ENCODE peak calls at places on chromosomes 7 and 10, in six cellular contexts. One of them, this sample, is unnamed.

GRCh38 chr10:126130291-126130710 is 233.9 kb downstream of the FANK1 start:
- DNase-seq in PC-3: no peak
- DNase-seq in ovary: peak; percentile 60
- DNase-seq in right atrium auricular region: peak; percentile 75
- DNase-seq in kidney: peak; percentile 79
- DNase-seq in AG10803: peak; percentile 85
- DNase-seq in this sample: no peak

GRCh38 chr7:8176370-8177081 is 85.4 kb downstream of the ICA1 start:
- DNase-seq in PC-3: no peak
- DNase-seq in kidney: no peak
- DNase-seq in ovary: no peak
- DNase-seq in right atrium auricular region: no peak
- DNase-seq in AG10803: no peak
- DNase-seq in this sample: no peak

GRCh38 chr10:78188459-78188858 is 154.8 kb downstream of the RPS24 start:
- DNase-seq in PC-3: no peak
- DNase-seq in right atrium auricular region: no peak
- DNase-seq in ovary: no peak
- DNase-seq in kidney: no peak
- DNase-seq in AG10803: no peak
- DNase-seq in this sample: no peak

GRCh38 chr7:34430456-34430855 is 227.6 kb upstream of the NPSR1 start:
- DNase-seq in right atrium auricular region: no peak
- DNase-seq in ovary: no peak
- DNase-seq in kidney: no peak
- DNase-seq in PC-3: peak; percentile 45
- DNase-seq in AG10803: peak; percentile 84
- DNase-seq in this sample: no peak

GRCh38 chr10:7410306-7410799 is 481 bp downstream of the SFMBT2 start:
- DNase-seq in ovary: peak; percentile 21
- DNase-seq in PC-3: no peak
- DNase-seq in right atrium auricular region: no peak
- DNase-seq in kidney: peak; percentile 76
- DNase-seq in AG10803: no peak
- DNase-seq in this sample: no peak

GRCh38 chr10:126315471-126316177 is 72.7 kb downstream of the ADAM12 start:
- DNase-seq in PC-3: peak; percentile 25
- DNase-seq in kidney: no peak
- DNase-seq in right atrium auricular region: no peak
- DNase-seq in AG10803: peak; percentile 85
- DNase-seq in ovary: no peak
- DNase-seq in this sample: no peak

GRCh38 chr7:17304926-17305325 is 6.5 kb downstream of the AHR start:
- DNase-seq in AG10803: peak; percentile 84
- DNase-seq in kidney: no peak
- DNase-seq in PC-3: peak; percentile 97
- DNase-seq in right atrium auricular region: no peak
- DNase-seq in ovary: no peak
- DNase-seq in this sample: no peak

GRCh38 chr10:123993534-123994416 is 99.6 kb downstream of the CHST15 start:
- DNase-seq in kidney: no peak
- DNase-seq in PC-3: no peak
- DNase-seq in right atrium auricular region: no peak
- DNase-seq in ovary: no peak
- DNase-seq in AG10803: no peak
- DNase-seq in this sample: no peak

GRCh38 chr10:98131615-98132014 is 2.8 kb upstream of the R3HCC1L start:
- DNase-seq in ovary: no peak
- DNase-seq in right atrium auricular region: no peak
- DNase-seq in AG10803: no peak
- DNase-seq in PC-3: no peak
- DNase-seq in kidney: no peak
- DNase-seq in this sample: no peak

GRCh38 chr10:22599048-22599561 is 115.3 kb downstream of the PIP4K2A start:
- DNase-seq in right atrium auricular region: no peak
- DNase-seq in ovary: no peak
- DNase-seq in AG10803: peak; percentile 69
- DNase-seq in kidney: no peak
- DNase-seq in PC-3: peak; percentile 78
- DNase-seq in this sample: no peak

GRCh38 chr10:75497997-75498797 is 66.8 kb downstream of the LRMDA start:
- DNase-seq in kidney: peak; percentile 72
- DNase-seq in AG10803: peak; percentile 86
- DNase-seq in ovary: peak; percentile 82
- DNase-seq in right atrium auricular region: no peak
- DNase-seq in PC-3: peak; percentile 49
- DNase-seq in this sample: no peak

GRCh38 chr7:97064972-97065587 is 40.4 kb upstream of the DLX5 start:
- DNase-seq in AG10803: peak; percentile 56
- DNase-seq in PC-3: peak; percentile 72
- DNase-seq in ovary: no peak
- DNase-seq in right atrium auricular region: no peak
- DNase-seq in kidney: no peak
- DNase-seq in this sample: peak; percentile 54

GRCh38 chr10:110010076-110011069 is 2.6 kb downstream of the ADD3 start:
- DNase-seq in right atrium auricular region: no peak
- DNase-seq in AG10803: no peak
- DNase-seq in ovary: no peak
- DNase-seq in PC-3: no peak
- DNase-seq in kidney: no peak
- DNase-seq in this sample: no peak

GRCh38 chr7:69837387-69838068 is 239.3 kb downstream of the AUTS2 start:
- DNase-seq in kidney: no peak
- DNase-seq in AG10803: peak; percentile 44
- DNase-seq in ovary: no peak
- DNase-seq in right atrium auricular region: no peak
- DNase-seq in PC-3: no peak
- DNase-seq in this sample: peak; percentile 42

GRCh38 chr10:21746118-21746517 is 212.1 kb downstream of the MLLT10 start:
- DNase-seq in right atrium auricular region: no peak
- DNase-seq in kidney: no peak
- DNase-seq in PC-3: no peak
- DNase-seq in AG10803: no peak
- DNase-seq in ovary: no peak
- DNase-seq in this sample: no peak

GRCh38 chr10:61503051-61503450 is 49.9 kb upstream of the TMEM26 start:
- DNase-seq in AG10803: peak; percentile 65
- DNase-seq in PC-3: peak; percentile 55
- DNase-seq in right atrium auricular region: no peak
- DNase-seq in kidney: no peak
- DNase-seq in ovary: no peak
- DNase-seq in this sample: no peak

GRCh38 chr10:44513592-44513991 is 128.7 kb upstream of the CXCL12 start:
- DNase-seq in PC-3: no peak
- DNase-seq in right atrium auricular region: no peak
- DNase-seq in kidney: no peak
- DNase-seq in ovary: no peak
- DNase-seq in AG10803: peak; percentile 81
- DNase-seq in this sample: no peak

GRCh38 chr7:92754756-92755581 is 81.4 kb downstream of the CDK6 start:
- DNase-seq in PC-3: no peak
- DNase-seq in kidney: no peak
- DNase-seq in right atrium auricular region: no peak
- DNase-seq in ovary: no peak
- DNase-seq in AG10803: peak; percentile 75
- DNase-seq in this sample: no peak

GRCh38 chr7:143494622-143495021 is 16.9 kb downstream of the TAS2R41 start:
- DNase-seq in kidney: no peak
- DNase-seq in AG10803: no peak
- DNase-seq in ovary: no peak
- DNase-seq in PC-3: peak; percentile 15
- DNase-seq in right atrium auricular region: no peak
- DNase-seq in this sample: no peak

GRCh38 chr10:845526-845925 is 86.0 kb downstream of the LARP4B start:
- DNase-seq in kidney: no peak
- DNase-seq in ovary: no peak
- DNase-seq in right atrium auricular region: no peak
- DNase-seq in AG10803: no peak
- DNase-seq in PC-3: no peak
- DNase-seq in this sample: no peak

GRCh38 chr7:128160296-128160695 is 80.8 kb upstream of the LEP start:
- DNase-seq in ovary: no peak
- DNase-seq in right atrium auricular region: no peak
- DNase-seq in AG10803: no peak
- DNase-seq in kidney: no peak
- DNase-seq in PC-3: no peak
- DNase-seq in this sample: no peak

GRCh38 chr7:151626422-151627115 is 106.9 kb upstream of the RHEB start:
- DNase-seq in kidney: no peak
- DNase-seq in ovary: no peak
- DNase-seq in AG10803: no peak
- DNase-seq in PC-3: peak; percentile 66
- DNase-seq in right atrium auricular region: no peak
- DNase-seq in this sample: peak; percentile 29

GRCh38 chr7:23353172-23353571 is 54.0 kb downstream of the MALSU1 start:
- DNase-seq in PC-3: no peak
- DNase-seq in ovary: no peak
- DNase-seq in AG10803: no peak
- DNase-seq in kidney: no peak
- DNase-seq in right atrium auricular region: no peak
- DNase-seq in this sample: peak; percentile 23

GRCh38 chr10:74704629-74705360 is 121.6 kb upstream of the KAT6B start:
- DNase-seq in kidney: no peak
- DNase-seq in right atrium auricular region: no peak
- DNase-seq in PC-3: peak; percentile 95
- DNase-seq in AG10803: peak; percentile 16
- DNase-seq in ovary: no peak
- DNase-seq in this sample: no peak

GRCh38 chr7:157585113-157585861 is 248.5 kb downstream of the DNAJB6 start:
- DNase-seq in PC-3: no peak
- DNase-seq in kidney: peak; percentile 43
- DNase-seq in right atrium auricular region: no peak
- DNase-seq in AG10803: no peak
- DNase-seq in ovary: no peak
- DNase-seq in this sample: no peak

GRCh38 chr10:49177391-49178355 is 10.5 kb downstream of the TMEM273 start:
- DNase-seq in AG10803: peak; percentile 86
- DNase-seq in kidney: no peak
- DNase-seq in right atrium auricular region: peak; percentile 81
- DNase-seq in ovary: no peak
- DNase-seq in PC-3: peak; percentile 97
- DNase-seq in this sample: no peak

GRCh38 chr10:123009105-123009805 is 449 bp downstream of the ACADSB start:
- DNase-seq in right atrium auricular region: peak; percentile 61
- DNase-seq in AG10803: no peak
- DNase-seq in PC-3: peak; percentile 1
- DNase-seq in kidney: peak; percentile 76
- DNase-seq in ovary: no peak
- DNase-seq in this sample: peak; percentile 12

GRCh38 chr7:148963583-148964509 is 64.5 kb downstream of the PDIA4 start:
- DNase-seq in PC-3: peak; percentile 31
- DNase-seq in AG10803: no peak
- DNase-seq in right atrium auricular region: no peak
- DNase-seq in kidney: peak; percentile 70
- DNase-seq in ovary: no peak
- DNase-seq in this sample: no peak
- H3K4me3 ChIP-seq in PC-3: peak overlapping the region; percentile 76
- H3K4me3 ChIP-seq in AG10803: peak overlapping the region; percentile 62
- H3K4me3 ChIP-seq in right atrium auricular region: peak overlapping the region; percentile 58
- H3K4me3 ChIP-seq in kidney: peak overlapping the region; percentile 86
- H3K4me3 ChIP-seq in ovary: peak overlapping the region; percentile 44
- H3K4me3 ChIP-seq in this sample: peak overlapping the region; percentile 41

DNA sequence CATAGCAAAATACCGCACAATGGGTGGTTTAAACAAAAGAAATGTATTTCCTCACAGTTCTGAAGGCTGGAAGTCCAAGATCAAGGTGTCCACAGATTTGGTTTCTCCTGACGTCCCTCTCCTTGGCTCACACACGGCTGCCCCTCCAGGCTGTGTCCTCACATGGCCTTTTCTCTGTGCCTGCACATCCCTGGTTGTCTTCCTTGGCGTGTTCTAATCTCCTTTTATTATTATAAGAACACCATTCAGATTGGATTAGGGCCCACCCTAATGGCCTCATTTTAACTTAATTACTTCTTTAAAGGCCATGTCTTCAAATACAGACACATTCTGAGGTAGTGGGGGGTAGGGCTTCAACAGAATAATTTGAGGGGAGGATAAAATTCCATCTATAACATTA is 87.9 kb downstream of the FZD1 start:
- DNase-seq in PC-3: no peak
- DNase-seq in kidney: no peak
- DNase-seq in right atrium auricular region: no peak
- DNase-seq in ovary: no peak
- DNase-seq in AG10803: no peak
- DNase-seq in this sample: no peak
- H3K4me3 ChIP-seq in PC-3: no peak overlapping the region
- H3K4me3 ChIP-seq in kidney: no peak overlapping the region
- H3K4me3 ChIP-seq in right atrium auricular region: no peak overlapping the region
- H3K4me3 ChIP-seq in ovary: no peak overlapping the region
- H3K4me3 ChIP-seq in AG10803: no peak overlapping the region
- H3K4me3 ChIP-seq in this sample: no peak overlapping the region

GRCh38 chr10:29208816-29209215 is 80.1 kb upstream of the LYZL1 start:
- DNase-seq in AG10803: no peak
- DNase-seq in PC-3: no peak
- DNase-seq in right atrium auricular region: no peak
- DNase-seq in kidney: no peak
- DNase-seq in ovary: no peak
- DNase-seq in this sample: no peak
- H3K4me3 ChIP-seq in AG10803: no peak overlapping the region
- H3K4me3 ChIP-seq in PC-3: no peak overlapping the region
- H3K4me3 ChIP-seq in right atrium auricular region: no peak overlapping the region
- H3K4me3 ChIP-seq in kidney: no peak overlapping the region
- H3K4me3 ChIP-seq in ovary: no peak overlapping the region
- H3K4me3 ChIP-seq in this sample: no peak overlapping the region

DNA sequence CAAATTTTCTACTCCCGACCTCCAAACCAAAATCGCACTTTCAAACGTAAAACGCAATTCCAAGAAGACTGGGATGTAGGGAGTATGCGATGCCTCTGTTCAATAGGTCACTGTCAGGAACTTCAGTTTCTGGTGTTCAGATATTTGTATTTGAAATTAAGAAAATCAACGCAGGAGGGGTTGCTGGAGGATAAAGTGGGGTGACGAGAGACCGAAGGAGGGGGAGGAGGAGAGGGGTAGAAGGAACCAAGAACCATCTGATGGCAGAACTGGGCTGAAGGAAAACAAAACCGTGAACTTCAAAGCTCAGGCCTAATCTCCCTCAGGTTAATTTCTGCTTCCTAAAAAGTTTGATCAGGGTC is 293.8 kb upstream of the NFE2L3 start:
- DNase-seq in AG10803: no peak
- DNase-seq in PC-3: no peak
- DNase-seq in ovary: no peak
- DNase-seq in kidney: no peak
- DNase-seq in right atrium auricular region: no peak
- DNase-seq in this sample: no peak
- H3K4me3 ChIP-seq in AG10803: no peak overlapping the region
- H3K4me3 ChIP-seq in PC-3: peak overlapping the region; percentile 87
- H3K4me3 ChIP-seq in ovary: no peak overlapping the region
- H3K4me3 ChIP-seq in kidney: no peak overlapping the region
- H3K4me3 ChIP-seq in right atrium auricular region: no peak overlapping the region
- H3K4me3 ChIP-seq in this sample: no peak overlapping the region